ENCODE peak calls at places on chromosomes 16 and 17, in eight cellular contexts. W is naive thymus-derived CD4-positive, alpha-beta T cell; C is NCI-H1694; Y is Karpas-422; V is tibial artery; P is lower lobe of right lung; H is NCI-H2171 treated with DMSO at 0.1 percent for 48 hours; E is DMS 273 treated with DMSO at 0.1 percent for 48 hours. J is an unnamed sample.
A peak's percentile ranks its signal among the peaks of the same experiment; 100 is the strongest.

GRCh38 chr17:80981062-80981902 is 10.4 kb upstream of the CHMP6 start:
- DNase-seq in W (peak; percentile 58), C (peak; percentile 23), Y (peak; percentile 64), V (no peak), P (no peak), H (no peak), E (no peak), J (no peak)

GRCh38 chr16:2498531-2499253 is 15.1 kb upstream of the ATP6V0C start:
- DNase-seq in W (no peak), C (no peak), Y (no peak), V (no peak), P (peak; percentile 85), H (no peak), E (no peak), J (no peak)

GRCh38 chr16:4085405-4085970 is 30.8 kb downstream of the ADCY9 start:
- DNase-seq in W (no peak), C (no peak), Y (no peak), V (no peak), P (no peak), H (no peak), E (no peak), J (peak; percentile 66)

GRCh38 chr17:75827291-75828050 is 16.7 kb downstream of the UNC13D start:
- DNase-seq in W (peak; percentile 48), C (peak; percentile 82), Y (peak; percentile 75), V (peak; percentile 81), P (no peak), H (peak; percentile 85), E (peak; percentile 92), J (peak; percentile 92)

GRCh38 chr17:35790826-35791225 is 4.6 kb downstream of the MMP28 start:
- DNase-seq in W (no peak), C (no peak), Y (no peak), V (no peak), P (no peak), H (no peak), E (no peak), J (no peak)

GRCh38 chr16:78220571-78220970 is 121.1 kb downstream of the WWOX start:
- DNase-seq in W (no peak), C (no peak), Y (no peak), V (no peak), P (no peak), H (no peak), E (no peak), J (no peak)

GRCh38 chr17:65163990-65164495 is 26.9 kb downstream of the RGS9 start:
- DNase-seq in W (no peak), C (no peak), Y (peak; percentile 75), V (no peak), P (no peak), H (no peak), E (no peak), J (peak; percentile 57)

GRCh38 chr16:86134802-86135461 is 236.0 kb downstream of the IRF8 start:
- DNase-seq in W (no peak), C (no peak), Y (no peak), V (no peak), P (no peak), H (no peak), E (no peak), J (no peak)

GRCh38 chr17:1232331-1232730 is 37.9 kb upstream of the BHLHA9 start:
- DNase-seq in W (no peak), C (no peak), Y (no peak), V (no peak), P (no peak), H (no peak), E (no peak), J (no peak)

GRCh38 chr16:63315229-63315628 is 1279.0 kb upstream of the CDH8 start:
- DNase-seq in W (no peak), C (no peak), Y (no peak), V (no peak), P (no peak), H (no peak), E (no peak), J (peak; percentile 61)

GRCh38 chr17:17321356-17322025 is 18.3 kb downstream of the NT5M start:
- DNase-seq in W (no peak), C (no peak), Y (no peak), V (peak; percentile 46), P (peak; percentile 25), H (no peak), E (no peak), J (no peak)

GRCh38 chr17:7582401-7583252 is 1.0 kb upstream of the MPDU1 start:
- DNase-seq in W (no peak), C (no peak), Y (no peak), V (peak; percentile 76), P (no peak), H (no peak), E (no peak), J (no peak)

GRCh38 chr17:75163074-75163473 is 8.8 kb upstream of the JPT1 start:
- DNase-seq in W (no peak), C (no peak), Y (no peak), V (no peak), P (no peak), H (no peak), E (no peak), J (no peak)

GRCh38 chr17:73646409-73647305 is 2.4 kb upstream of the SDK2 start:
- DNase-seq in W (no peak), C (no peak), Y (peak; percentile 69), V (no peak), P (no peak), H (peak; percentile 25), E (no peak), J (peak; percentile 54)

GRCh38 chr17:4201231-4201630 is 58.2 kb downstream of the CYB5D2 start:
- DNase-seq in W (no peak), C (no peak), Y (no peak), V (no peak), P (no peak), H (no peak), E (no peak), J (no peak)

GRCh38 chr17:37884516-37884915 is 39.7 kb upstream of the TBC1D3K start:
- DNase-seq in W (no peak), C (no peak), Y (no peak), V (no peak), P (no peak), H (no peak), E (no peak), J (no peak)

GRCh38 chr17:73342057-73342522 is 30.3 kb upstream of the CDC42EP4 start:
- DNase-seq in W (no peak), C (no peak), Y (no peak), V (peak; percentile 84), P (peak; percentile 60), H (peak; percentile 88), E (peak; percentile 21), J (peak; percentile 93)

GRCh38 chr16:964696-965395 is 5.9 kb downstream of the LMF1 start:
- DNase-seq in W (no peak), C (no peak), Y (no peak), V (no peak), P (peak; percentile 75), H (no peak), E (no peak), J (no peak)

GRCh38 chr17:58184308-58184985 is 8.1 kb upstream of the EPX start:
- DNase-seq in W (no peak), C (no peak), Y (no peak), V (no peak), P (no peak), H (peak; percentile 23), E (peak; percentile 17), J (no peak)

GRCh38 chr17:63699638-63700527 is at the start of gene LIMD2:
- DNase-seq in W (peak; percentile 80), C (peak; percentile 45), Y (peak; percentile 87), V (peak; percentile 73), P (peak; percentile 77), H (peak; percentile 60), E (no peak), J (peak; percentile 26)

GRCh38 chr17:7956208-7956965 is 24.4 kb downstream of the CNTROB start:
- DNase-seq in W (no peak), C (no peak), Y (no peak), V (no peak), P (peak; percentile 67), H (no peak), E (no peak), J (no peak)